ENCODE peak calls at places on chromosomes 5 and 9, in six cellular contexts. One of them, this sample, is unnamed.

GRCh38 chr5:151742870-151743294 is 15.5 kb downstream of the ATOX1 start:
- DNase-seq in left cardiac atrium: peak
- DNase-seq in HT-29: peak
- DNase-seq in HEK293T: peak
- DNase-seq in upper lobe of right lung: no peak
- DNase-seq in OCI-M1: peak
- DNase-seq in this sample: no peak

GRCh38 chr9:15509931-15510788 is 610 bp downstream of the PSIP1 start:
- DNase-seq in HT-29: peak
- DNase-seq in left cardiac atrium: peak
- DNase-seq in upper lobe of right lung: peak
- DNase-seq in HEK293T: peak
- DNase-seq in OCI-M1: peak
- DNase-seq in this sample: no peak

GRCh38 chr9:20442461-20443319 is 179.6 kb downstream of the MLLT3 start:
- DNase-seq in upper lobe of right lung: no peak
- DNase-seq in left cardiac atrium: no peak
- DNase-seq in HEK293T: no peak
- DNase-seq in OCI-M1: no peak
- DNase-seq in HT-29: no peak
- DNase-seq in this sample: no peak

GRCh38 chr5:6202615-6203365 is 175.6 kb downstream of the MED10 start:
- DNase-seq in OCI-M1: no peak
- DNase-seq in upper lobe of right lung: no peak
- DNase-seq in HEK293T: no peak
- DNase-seq in left cardiac atrium: no peak
- DNase-seq in HT-29: peak
- DNase-seq in this sample: no peak

GRCh38 chr5:126938461-126938860 is 91.9 kb downstream of the MARCHF3 start:
- DNase-seq in left cardiac atrium: no peak
- DNase-seq in OCI-M1: no peak
- DNase-seq in HEK293T: no peak
- DNase-seq in HT-29: no peak
- DNase-seq in upper lobe of right lung: no peak
- DNase-seq in this sample: no peak

GRCh38 chr5:149310947-149311675 is 34.2 kb upstream of the GRPEL2 start:
- DNase-seq in left cardiac atrium: peak
- DNase-seq in HT-29: no peak
- DNase-seq in upper lobe of right lung: no peak
- DNase-seq in OCI-M1: no peak
- DNase-seq in HEK293T: no peak
- DNase-seq in this sample: no peak

GRCh38 chr9:107638922-107639321 is 149.4 kb upstream of the KLF4 start:
- DNase-seq in HT-29: no peak
- DNase-seq in HEK293T: no peak
- DNase-seq in OCI-M1: peak
- DNase-seq in upper lobe of right lung: no peak
- DNase-seq in left cardiac atrium: peak
- DNase-seq in this sample: no peak

GRCh38 chr5:15383469-15383868 is 116.5 kb upstream of the FBXL7 start:
- DNase-seq in HT-29: peak
- DNase-seq in OCI-M1: peak
- DNase-seq in upper lobe of right lung: no peak
- DNase-seq in HEK293T: no peak
- DNase-seq in left cardiac atrium: no peak
- DNase-seq in this sample: no peak

GRCh38 chr9:104868303-104868686 is 59.7 kb downstream of the ABCA1 start:
- DNase-seq in upper lobe of right lung: no peak
- DNase-seq in left cardiac atrium: no peak
- DNase-seq in OCI-M1: no peak
- DNase-seq in HT-29: no peak
- DNase-seq in HEK293T: no peak
- DNase-seq in this sample: no peak

GRCh38 chr5:107868994-107869393 is 198.3 kb upstream of the EFNA5 start:
- DNase-seq in left cardiac atrium: no peak
- DNase-seq in HT-29: no peak
- DNase-seq in OCI-M1: no peak
- DNase-seq in HEK293T: no peak
- DNase-seq in upper lobe of right lung: no peak
- DNase-seq in this sample: no peak

GRCh38 chr5:175385691-175386360 is 58.2 kb downstream of the DRD1 start:
- DNase-seq in OCI-M1: no peak
- DNase-seq in HT-29: peak
- DNase-seq in HEK293T: no peak
- DNase-seq in left cardiac atrium: no peak
- DNase-seq in upper lobe of right lung: no peak
- DNase-seq in this sample: no peak

GRCh38 chr5:110045153-110045552 is 355.4 kb downstream of the MAN2A1 start:
- DNase-seq in HT-29: no peak
- DNase-seq in HEK293T: no peak
- DNase-seq in OCI-M1: peak
- DNase-seq in left cardiac atrium: no peak
- DNase-seq in upper lobe of right lung: no peak
- DNase-seq in this sample: no peak

GRCh38 chr5:17808566-17808965 is 174.3 kb downstream of the TAF11L14 start:
- DNase-seq in HEK293T: no peak
- DNase-seq in HT-29: no peak
- DNase-seq in upper lobe of right lung: no peak
- DNase-seq in OCI-M1: no peak
- DNase-seq in left cardiac atrium: no peak
- DNase-seq in this sample: no peak

GRCh38 chr9:122218070-122218884 is 10.5 kb downstream of the LHX6 start:
- DNase-seq in HT-29: no peak
- DNase-seq in left cardiac atrium: no peak
- DNase-seq in upper lobe of right lung: no peak
- DNase-seq in HEK293T: no peak
- DNase-seq in OCI-M1: no peak
- DNase-seq in this sample: no peak

GRCh38 chr9:134598884-134599245 is 42.7 kb upstream of the COL5A1 start:
- DNase-seq in HT-29: no peak
- DNase-seq in upper lobe of right lung: no peak
- DNase-seq in OCI-M1: no peak
- DNase-seq in HEK293T: no peak
- DNase-seq in left cardiac atrium: no peak
- DNase-seq in this sample: no peak

GRCh38 chr9:98599566-98599965 is 109.2 kb downstream of the GABBR2 start:
- DNase-seq in OCI-M1: no peak
- DNase-seq in left cardiac atrium: no peak
- DNase-seq in HT-29: no peak
- DNase-seq in upper lobe of right lung: no peak
- DNase-seq in HEK293T: no peak
- DNase-seq in this sample: no peak

GRCh38 chr9:129146441-129146933 is 31.6 kb downstream of the IER5L start:
- DNase-seq in HT-29: peak
- DNase-seq in HEK293T: no peak
- DNase-seq in OCI-M1: no peak
- DNase-seq in upper lobe of right lung: no peak
- DNase-seq in left cardiac atrium: no peak
- DNase-seq in this sample: no peak

GRCh38 chr5:126525630-126526245 is 69.3 kb downstream of the ALDH7A1 start:
- DNase-seq in HT-29: peak
- DNase-seq in left cardiac atrium: peak
- DNase-seq in HEK293T: no peak
- DNase-seq in OCI-M1: peak
- DNase-seq in upper lobe of right lung: no peak
- DNase-seq in this sample: no peak

GRCh38 chr5:177220576-177220975 is 82.9 kb downstream of the RAB24 start:
- DNase-seq in upper lobe of right lung: no peak
- DNase-seq in HT-29: no peak
- DNase-seq in left cardiac atrium: no peak
- DNase-seq in HEK293T: no peak
- DNase-seq in OCI-M1: no peak
- DNase-seq in this sample: no peak